ENCODE peak calls at places on chromosomes 7 and 10, in nine cellular contexts. One of them, this sample, is unnamed.
A peak's percentile ranks its signal among the peaks of the same experiment; 100 is the strongest.

GRCh38 chr7:94922457-94922856 is 15.1 kb downstream of the PPP1R9A start:
- DNase-seq in epithelial cell of esophagus: no peak
- DNase-seq in HCT116: no peak
- DNase-seq in ovary: no peak
- DNase-seq in AG10803: no peak
- DNase-seq in CD8-positive, alpha-beta T cell: no peak
- DNase-seq in uterus: no peak
- DNase-seq in IMR-90: no peak
- DNase-seq in mammary epithelial cell: no peak
- DNase-seq in this sample: no peak

GRCh38 chr7:150877545-150877944 is 25.2 kb downstream of the AOC1 start:
- DNase-seq in HCT116: no peak
- DNase-seq in AG10803: no peak
- DNase-seq in ovary: no peak
- DNase-seq in epithelial cell of esophagus: no peak
- DNase-seq in mammary epithelial cell: no peak
- DNase-seq in IMR-90: no peak
- DNase-seq in CD8-positive, alpha-beta T cell: no peak
- DNase-seq in uterus: no peak
- DNase-seq in this sample: no peak

GRCh38 chr10:69786791-69787190 is 14.9 kb upstream of the COL13A1 start:
- DNase-seq in epithelial cell of esophagus: peak; percentile 56
- DNase-seq in uterus: no peak
- DNase-seq in mammary epithelial cell: peak; percentile 35
- DNase-seq in CD8-positive, alpha-beta T cell: no peak
- DNase-seq in IMR-90: peak; percentile 56
- DNase-seq in HCT116: no peak
- DNase-seq in AG10803: peak; percentile 62
- DNase-seq in ovary: no peak
- DNase-seq in this sample: no peak

GRCh38 chr7:141737118-141737835 is 881 bp upstream of the SSBP1 start:
- DNase-seq in HCT116: no peak
- DNase-seq in uterus: no peak
- DNase-seq in IMR-90: no peak
- DNase-seq in epithelial cell of esophagus: peak; percentile 63
- DNase-seq in AG10803: peak; percentile 12
- DNase-seq in CD8-positive, alpha-beta T cell: peak; percentile 51
- DNase-seq in mammary epithelial cell: peak; percentile 43
- DNase-seq in ovary: no peak
- DNase-seq in this sample: no peak

GRCh38 chr10:117131390-117132327 is 6.4 kb downstream of the VAX1 start:
- DNase-seq in epithelial cell of esophagus: no peak
- DNase-seq in mammary epithelial cell: no peak
- DNase-seq in uterus: no peak
- DNase-seq in ovary: no peak
- DNase-seq in AG10803: no peak
- DNase-seq in HCT116: no peak
- DNase-seq in IMR-90: no peak
- DNase-seq in CD8-positive, alpha-beta T cell: no peak
- DNase-seq in this sample: no peak

GRCh38 chr10:86646532-86646931 is 7.8 kb upstream of the OPN4 start:
- DNase-seq in HCT116: no peak
- DNase-seq in ovary: no peak
- DNase-seq in IMR-90: no peak
- DNase-seq in mammary epithelial cell: no peak
- DNase-seq in AG10803: no peak
- DNase-seq in epithelial cell of esophagus: no peak
- DNase-seq in CD8-positive, alpha-beta T cell: no peak
- DNase-seq in uterus: no peak
- DNase-seq in this sample: no peak

GRCh38 chr7:7567898-7568531 is 1.3 kb downstream of the MIOS start:
- DNase-seq in epithelial cell of esophagus: peak; percentile 57
- DNase-seq in ovary: no peak
- DNase-seq in CD8-positive, alpha-beta T cell: no peak
- DNase-seq in uterus: no peak
- DNase-seq in IMR-90: no peak
- DNase-seq in AG10803: no peak
- DNase-seq in HCT116: no peak
- DNase-seq in mammary epithelial cell: no peak
- DNase-seq in this sample: no peak

GRCh38 chr10:51937313-51937712 is 237.9 kb upstream of the CSTF2T start:
- DNase-seq in CD8-positive, alpha-beta T cell: no peak
- DNase-seq in mammary epithelial cell: no peak
- DNase-seq in epithelial cell of esophagus: no peak
- DNase-seq in uterus: no peak
- DNase-seq in IMR-90: peak; percentile 81
- DNase-seq in AG10803: peak; percentile 82
- DNase-seq in HCT116: no peak
- DNase-seq in ovary: no peak
- DNase-seq in this sample: no peak

GRCh38 chr7:151057038-151057736 is 510 bp downstream of the CDK5 start:
- DNase-seq in IMR-90: no peak
- DNase-seq in AG10803: no peak
- DNase-seq in ovary: no peak
- DNase-seq in CD8-positive, alpha-beta T cell: no peak
- DNase-seq in epithelial cell of esophagus: peak; percentile 25
- DNase-seq in HCT116: no peak
- DNase-seq in uterus: no peak
- DNase-seq in mammary epithelial cell: no peak
- DNase-seq in this sample: no peak

GRCh38 chr7:35630573-35630972 is 64.4 kb downstream of the HERPUD2 start:
- DNase-seq in IMR-90: peak; percentile 61
- DNase-seq in CD8-positive, alpha-beta T cell: no peak
- DNase-seq in uterus: no peak
- DNase-seq in HCT116: no peak
- DNase-seq in ovary: no peak
- DNase-seq in AG10803: peak; percentile 33
- DNase-seq in mammary epithelial cell: peak; percentile 11
- DNase-seq in epithelial cell of esophagus: no peak
- DNase-seq in this sample: no peak

GRCh38 chr7:46972205-46972604 is 609.7 kb downstream of the TNS3 start:
- DNase-seq in HCT116: peak; percentile 23
- DNase-seq in uterus: no peak
- DNase-seq in CD8-positive, alpha-beta T cell: no peak
- DNase-seq in IMR-90: peak; percentile 82
- DNase-seq in ovary: no peak
- DNase-seq in mammary epithelial cell: peak; percentile 67
- DNase-seq in epithelial cell of esophagus: peak; percentile 73
- DNase-seq in AG10803: peak; percentile 86
- DNase-seq in this sample: no peak

GRCh38 chr7:4257390-4258111 is 424.5 kb upstream of the FOXK1 start:
- DNase-seq in epithelial cell of esophagus: no peak
- DNase-seq in IMR-90: no peak
- DNase-seq in mammary epithelial cell: no peak
- DNase-seq in HCT116: no peak
- DNase-seq in ovary: no peak
- DNase-seq in AG10803: no peak
- DNase-seq in uterus: no peak
- DNase-seq in CD8-positive, alpha-beta T cell: no peak
- DNase-seq in this sample: no peak

GRCh38 chr7:19079066-19079465 is 38.4 kb downstream of the TWIST1 start:
- DNase-seq in epithelial cell of esophagus: peak; percentile 63
- DNase-seq in CD8-positive, alpha-beta T cell: no peak
- DNase-seq in HCT116: peak; percentile 12
- DNase-seq in IMR-90: peak; percentile 69
- DNase-seq in uterus: no peak
- DNase-seq in ovary: no peak
- DNase-seq in AG10803: peak; percentile 54
- DNase-seq in mammary epithelial cell: peak; percentile 60
- DNase-seq in this sample: no peak

GRCh38 chr10:73218466-73219191 is 28.4 kb downstream of the DNAJC9 start:
- DNase-seq in mammary epithelial cell: no peak
- DNase-seq in uterus: no peak
- DNase-seq in AG10803: peak; percentile 13
- DNase-seq in CD8-positive, alpha-beta T cell: no peak
- DNase-seq in epithelial cell of esophagus: peak; percentile 39
- DNase-seq in HCT116: peak; percentile 19
- DNase-seq in ovary: no peak
- DNase-seq in IMR-90: peak; percentile 28
- DNase-seq in this sample: no peak
- TF ChIP-seq CTCF in mammary epithelial cell: peak; percentile 48
- TF ChIP-seq CTCF in uterus: no peak
- TF ChIP-seq CTCF in AG10803: peak; percentile 44
- TF ChIP-seq CTCF in CD8-positive, alpha-beta T cell: peak; percentile 20
- TF ChIP-seq CTCF in epithelial cell of esophagus: peak; percentile 58
- TF ChIP-seq CTCF in HCT116: peak; percentile 53
- TF ChIP-seq CTCF in ovary: no peak
- TF ChIP-seq CTCF in IMR-90: peak; percentile 30
- TF ChIP-seq CTCF in this sample: peak; percentile 55

GRCh38 chr7:1668486-1668931 is 1.6 kb upstream of the ELFN1 start:
- DNase-seq in epithelial cell of esophagus: peak; percentile 11
- DNase-seq in HCT116: no peak
- DNase-seq in IMR-90: no peak
- DNase-seq in AG10803: no peak
- DNase-seq in ovary: peak; percentile 8
- DNase-seq in uterus: no peak
- DNase-seq in mammary epithelial cell: no peak
- DNase-seq in CD8-positive, alpha-beta T cell: no peak
- DNase-seq in this sample: no peak
- H3K4me3 ChIP-seq in epithelial cell of esophagus: no peak overlapping the region
- H3K4me3 ChIP-seq in HCT116: no peak overlapping the region
- H3K4me3 ChIP-seq in IMR-90: no peak overlapping the region
- H3K4me3 ChIP-seq in AG10803: no peak overlapping the region
- H3K4me3 ChIP-seq in ovary: no peak overlapping the region
- H3K4me3 ChIP-seq in uterus: no peak overlapping the region
- H3K4me3 ChIP-seq in mammary epithelial cell: no peak overlapping the region
- H3K4me3 ChIP-seq in CD8-positive, alpha-beta T cell: no peak overlapping the region
- H3K4me3 ChIP-seq in this sample: no peak overlapping the region

GRCh38 chr10:81917666-81918065 is 42.7 kb downstream of the NRG3 start:
- DNase-seq in ovary: no peak
- DNase-seq in epithelial cell of esophagus: no peak
- DNase-seq in AG10803: no peak
- DNase-seq in IMR-90: no peak
- DNase-seq in mammary epithelial cell: no peak
- DNase-seq in CD8-positive, alpha-beta T cell: no peak
- DNase-seq in uterus: no peak
- DNase-seq in HCT116: no peak
- DNase-seq in this sample: no peak

GRCh38 chr10:81914736-81915510 is 39.9 kb downstream of the NRG3 start:
- DNase-seq in ovary: no peak
- DNase-seq in mammary epithelial cell: no peak
- DNase-seq in epithelial cell of esophagus: no peak
- DNase-seq in HCT116: no peak
- DNase-seq in IMR-90: no peak
- DNase-seq in AG10803: no peak
- DNase-seq in uterus: no peak
- DNase-seq in CD8-positive, alpha-beta T cell: no peak
- DNase-seq in this sample: no peak

GRCh38 chr10:81918766-81919165 is 43.8 kb downstream of the NRG3 start:
- DNase-seq in CD8-positive, alpha-beta T cell: no peak
- DNase-seq in HCT116: no peak
- DNase-seq in epithelial cell of esophagus: no peak
- DNase-seq in ovary: no peak
- DNase-seq in mammary epithelial cell: no peak
- DNase-seq in IMR-90: no peak
- DNase-seq in uterus: no peak
- DNase-seq in AG10803: no peak
- DNase-seq in this sample: no peak

GRCh38 chr10:81915517-81915916 is 40.5 kb downstream of the NRG3 start:
- DNase-seq in uterus: no peak
- DNase-seq in IMR-90: no peak
- DNase-seq in CD8-positive, alpha-beta T cell: no peak
- DNase-seq in HCT116: no peak
- DNase-seq in ovary: no peak
- DNase-seq in AG10803: no peak
- DNase-seq in mammary epithelial cell: no peak
- DNase-seq in epithelial cell of esophagus: no peak
- DNase-seq in this sample: no peak

DNA sequence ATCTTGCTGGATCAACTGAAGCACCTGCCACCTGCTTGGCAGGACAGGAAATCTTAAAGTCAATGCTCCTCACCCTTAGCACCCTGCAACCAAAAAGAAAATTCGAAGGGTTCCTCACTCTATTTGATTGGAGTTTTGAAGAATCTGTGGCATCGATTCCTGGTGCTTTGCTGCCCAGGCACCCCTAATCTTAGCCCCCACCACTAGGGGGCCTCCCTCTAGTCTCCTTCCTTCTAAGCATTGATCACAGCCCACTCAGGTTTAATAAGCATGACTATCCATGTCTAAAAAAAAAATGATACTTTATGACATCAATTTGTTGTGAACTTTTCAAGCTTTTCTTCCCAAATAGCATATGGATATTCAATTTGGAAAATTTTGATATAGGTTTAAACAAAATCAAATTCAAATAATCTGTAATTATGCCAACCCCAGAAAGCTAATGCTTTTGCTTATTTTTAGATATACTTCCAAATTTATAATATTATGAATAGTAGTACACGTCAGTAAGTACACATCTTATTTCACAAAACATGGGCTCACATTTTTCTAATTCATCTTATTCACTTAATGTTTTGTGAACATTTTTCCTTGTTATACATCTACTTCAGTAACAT is 45.3 kb downstream of the NRG3 start:
- DNase-seq in uterus: no peak
- DNase-seq in CD8-positive, alpha-beta T cell: no peak
- DNase-seq in HCT116: no peak
- DNase-seq in AG10803: no peak
- DNase-seq in ovary: no peak
- DNase-seq in epithelial cell of esophagus: no peak
- DNase-seq in IMR-90: no peak
- DNase-seq in mammary epithelial cell: no peak
- DNase-seq in this sample: no peak
- TF ChIP-seq CTCF in uterus: no peak
- TF ChIP-seq CTCF in CD8-positive, alpha-beta T cell: no peak
- TF ChIP-seq CTCF in HCT116: peak; percentile 37
- TF ChIP-seq CTCF in AG10803: no peak
- TF ChIP-seq CTCF in ovary: no peak
- TF ChIP-seq CTCF in epithelial cell of esophagus: peak; percentile 12
- TF ChIP-seq CTCF in IMR-90: no peak
- TF ChIP-seq CTCF in mammary epithelial cell: no peak
- TF ChIP-seq CTCF in this sample: peak; percentile 53

GRCh38 chr10:96310359-96310669 is 6.1 kb downstream of the DNTT start:
- DNase-seq in mammary epithelial cell: no peak
- DNase-seq in ovary: no peak
- DNase-seq in AG10803: no peak
- DNase-seq in IMR-90: no peak
- DNase-seq in uterus: no peak
- DNase-seq in HCT116: no peak
- DNase-seq in epithelial cell of esophagus: no peak
- DNase-seq in CD8-positive, alpha-beta T cell: no peak
- DNase-seq in this sample: no peak

GRCh38 chr10:96309631-96310358 is 5.6 kb downstream of the DNTT start:
- DNase-seq in uterus: no peak
- DNase-seq in mammary epithelial cell: no peak
- DNase-seq in AG10803: no peak
- DNase-seq in epithelial cell of esophagus: no peak
- DNase-seq in HCT116: no peak
- DNase-seq in IMR-90: no peak
- DNase-seq in ovary: no peak
- DNase-seq in CD8-positive, alpha-beta T cell: no peak
- DNase-seq in this sample: no peak

GRCh38 chr10:96304241-96304640 is at the start of gene DNTT:
- DNase-seq in uterus: no peak
- DNase-seq in epithelial cell of esophagus: no peak
- DNase-seq in HCT116: no peak
- DNase-seq in ovary: no peak
- DNase-seq in IMR-90: no peak
- DNase-seq in CD8-positive, alpha-beta T cell: no peak
- DNase-seq in mammary epithelial cell: no peak
- DNase-seq in AG10803: no peak
- DNase-seq in this sample: no peak

GRCh38 chr10:96305019-96305418 is 785 bp downstream of the DNTT start:
- DNase-seq in ovary: no peak
- DNase-seq in mammary epithelial cell: no peak
- DNase-seq in AG10803: no peak
- DNase-seq in IMR-90: no peak
- DNase-seq in HCT116: no peak
- DNase-seq in CD8-positive, alpha-beta T cell: no peak
- DNase-seq in uterus: no peak
- DNase-seq in epithelial cell of esophagus: no peak
- DNase-seq in this sample: no peak

GRCh38 chr10:96306516-96306915 is 2.3 kb downstream of the DNTT start:
- DNase-seq in CD8-positive, alpha-beta T cell: peak; percentile 55
- DNase-seq in mammary epithelial cell: no peak
- DNase-seq in AG10803: peak; percentile 7
- DNase-seq in IMR-90: no peak
- DNase-seq in epithelial cell of esophagus: no peak
- DNase-seq in ovary: no peak
- DNase-seq in HCT116: no peak
- DNase-seq in uterus: no peak
- DNase-seq in this sample: no peak
- H3K4me3 ChIP-seq in CD8-positive, alpha-beta T cell: no peak overlapping the region
- H3K4me3 ChIP-seq in mammary epithelial cell: no peak overlapping the region
- H3K4me3 ChIP-seq in AG10803: no peak overlapping the region
- H3K4me3 ChIP-seq in IMR-90: no peak overlapping the region
- H3K4me3 ChIP-seq in epithelial cell of esophagus: no peak overlapping the region
- H3K4me3 ChIP-seq in ovary: no peak overlapping the region
- H3K4me3 ChIP-seq in HCT116: no peak overlapping the region
- H3K4me3 ChIP-seq in uterus: no peak overlapping the region
- H3K4me3 ChIP-seq in this sample: no peak overlapping the region

This sample was measured in GM12864.